ENCODE peak calls at places on chromosomes 13 and 19, in four cellular contexts. T is cardiac muscle cell, J is EL, R is sciatic nerve. F is an unnamed sample.

GRCh38 chr13:64718116-64718515 is 2512.0 kb downstream of the PCDH9 start:
- DNase-seq in T (no peak), J (no peak), R (no peak), F (no peak)

GRCh38 chr13:34805347-34805746 is 136.7 kb upstream of the NBEA start:
- DNase-seq in T (no peak), J (peak), R (no peak), F (no peak)

GRCh38 chr19:33430674-33431277 is 57.3 kb downstream of the CEBPG start:
- DNase-seq in T (peak), J (peak), R (peak), F (peak)

GRCh38 chr19:53980553-53981407 is 10.7 kb upstream of the CACNG6 start:
- DNase-seq in T (peak), J (peak), R (no peak), F (no peak)

GRCh38 chr13:24307211-24308067 is 1.9 kb upstream of the C1QTNF9 start:
- DNase-seq in T (peak), J (no peak), R (no peak), F (no peak)

GRCh38 chr13:20182231-20182846 is 10.4 kb downstream of the GJB2 start:
- DNase-seq in T (peak), J (peak), R (no peak), F (peak)

GRCh38 chr13:109547942-109548860 is 238.2 kb downstream of the IRS2 start:
- DNase-seq in T (no peak), J (no peak), R (no peak), F (no peak)

GRCh38 chr13:43815204-43815603 is 28.4 kb upstream of the ENOX1 start:
- DNase-seq in T (peak), J (peak), R (no peak), F (peak)

GRCh38 chr13:34502621-34503020 is 439.4 kb upstream of the NBEA start:
- DNase-seq in T (no peak), J (no peak), R (no peak), F (no peak)

GRCh38 chr13:101399365-101399764 is 16.9 kb downstream of the NALCN start:
- DNase-seq in T (no peak), J (peak), R (no peak), F (no peak)

GRCh38 chr13:79225487-79226232 is 180.4 kb downstream of the RBM26 start:
- DNase-seq in T (no peak), J (peak), R (no peak), F (no peak)

GRCh38 chr19:57321746-57322145 is 1.5 kb downstream of the ZNF543 start:
- DNase-seq in T (no peak), J (no peak), R (no peak), F (no peak)

GRCh38 chr19:7687177-7687576 is 6.5 kb downstream of the TRAPPC5 start:
- DNase-seq in T (no peak), J (no peak), R (no peak), F (no peak)

GRCh38 chr13:97202761-97203160 is 19.4 kb upstream of the MBNL2 start:
- DNase-seq in T (no peak), J (no peak), R (no peak), F (no peak)

GRCh38 chr13:45292176-45292575 is 48.8 kb downstream of the TPT1 start:
- DNase-seq in T (no peak), J (no peak), R (no peak), F (no peak)

GRCh38 chr13:75513271-75513670 is 24.4 kb downstream of the COMMD6 start:
- DNase-seq in T (no peak), J (no peak), R (no peak), F (no peak)

GRCh38 chr13:28792992-28793391 is 27.1 kb upstream of the MTUS2 start:
- DNase-seq in T (peak), J (peak), R (no peak), F (peak)

GRCh38 chr13:93260591-93260990 is 34.0 kb downstream of the GPC6 start:
- DNase-seq in T (peak), J (peak), R (no peak), F (no peak)

GRCh38 chr13:114017028-114017630 is 43.3 kb upstream of the C13orf46 start:
- DNase-seq in T (peak), J (peak), R (no peak), F (peak)

GRCh38 chr19:47247308-47247990 is 8.9 kb upstream of the CCDC9 start:
- DNase-seq in T (peak), J (peak), R (peak), F (peak)

GRCh38 chr19:48468806-48469055 is 438 bp upstream of the CYTH2 start:
- DNase-seq in T (no peak), J (no peak), R (no peak), F (no peak)

GRCh38 chr19:1254081-1254527 is 5.7 kb downstream of the MIDN start:
- DNase-seq in T (no peak), J (no peak), R (peak), F (no peak)

GRCh38 chr13:48772908-48773307 is 119.2 kb downstream of the CYSLTR2 start:
- DNase-seq in T (no peak), J (no peak), R (no peak), F (no peak)

GRCh38 chr19:33247441-33247819 is 21.8 kb upstream of the SLC7A10 start:
- DNase-seq in T (no peak), J (no peak), R (no peak), F (no peak)

GRCh38 chr13:48178126-48178525 is 54.9 kb upstream of the ITM2B start:
- DNase-seq in T (peak), J (no peak), R (no peak), F (no peak)

GRCh38 chr19:35160629-35161433 is 6.3 kb downstream of the FXYD5 start:
- DNase-seq in T (no peak), J (no peak), R (no peak), F (no peak)